ENCODE peak calls at places on chromosomes 6 and 20, in six cellular contexts. One of them, this sample, is unnamed.

GRCh38 chr6:72421387-72421786 is 200.5 kb upstream of the KCNQ5 start:
- DNase-seq in hypothalamus: no peak
- DNase-seq in GM19239: no peak
- DNase-seq in dermis blood vessel endothelial cell: no peak
- DNase-seq in stimulated activated CD4-positive, alpha-beta T cell treated with anti-CD3 and anti-CD28 coated beads, TNF-alpha, amount 100 ng/mL, for 4 hours: no peak
- DNase-seq in skeletal muscle cell: no peak
- DNase-seq in this sample: no peak

GRCh38 chr6:6469074-6469473 is 119.4 kb upstream of the LY86 start:
- DNase-seq in hypothalamus: no peak
- DNase-seq in GM19239: no peak
- DNase-seq in dermis blood vessel endothelial cell: no peak
- DNase-seq in stimulated activated CD4-positive, alpha-beta T cell treated with anti-CD3 and anti-CD28 coated beads, TNF-alpha, amount 100 ng/mL, for 4 hours: no peak
- DNase-seq in skeletal muscle cell: no peak
- DNase-seq in this sample: no peak

GRCh38 chr6:37761872-37762271 is 57.7 kb upstream of the ZFAND3 start:
- DNase-seq in hypothalamus: no peak
- DNase-seq in GM19239: no peak
- DNase-seq in dermis blood vessel endothelial cell: no peak
- DNase-seq in stimulated activated CD4-positive, alpha-beta T cell treated with anti-CD3 and anti-CD28 coated beads, TNF-alpha, amount 100 ng/mL, for 4 hours: no peak
- DNase-seq in skeletal muscle cell: no peak
- DNase-seq in this sample: no peak

GRCh38 chr6:138182939-138183791 is 21.4 kb downstream of the ARFGEF3 start:
- DNase-seq in hypothalamus: peak
- DNase-seq in GM19239: no peak
- DNase-seq in dermis blood vessel endothelial cell: no peak
- DNase-seq in stimulated activated CD4-positive, alpha-beta T cell treated with anti-CD3 and anti-CD28 coated beads, TNF-alpha, amount 100 ng/mL, for 4 hours: no peak
- DNase-seq in skeletal muscle cell: no peak
- DNase-seq in this sample: peak

GRCh38 chr20:51747182-51747911 is 20.8 kb downstream of the ATP9A start:
- DNase-seq in hypothalamus: no peak
- DNase-seq in GM19239: no peak
- DNase-seq in dermis blood vessel endothelial cell: no peak
- DNase-seq in stimulated activated CD4-positive, alpha-beta T cell treated with anti-CD3 and anti-CD28 coated beads, TNF-alpha, amount 100 ng/mL, for 4 hours: no peak
- DNase-seq in skeletal muscle cell: no peak
- DNase-seq in this sample: no peak

GRCh38 chr6:107124934-107125348 is 9.6 kb upstream of the BEND3 start:
- DNase-seq in hypothalamus: no peak
- DNase-seq in GM19239: no peak
- DNase-seq in dermis blood vessel endothelial cell: no peak
- DNase-seq in stimulated activated CD4-positive, alpha-beta T cell treated with anti-CD3 and anti-CD28 coated beads, TNF-alpha, amount 100 ng/mL, for 4 hours: no peak
- DNase-seq in skeletal muscle cell: no peak
- DNase-seq in this sample: no peak

GRCh38 chr6:31639449-31639861 is 13.0 kb downstream of the BAG6 start:
- DNase-seq in hypothalamus: no peak
- DNase-seq in GM19239: no peak
- DNase-seq in dermis blood vessel endothelial cell: peak
- DNase-seq in stimulated activated CD4-positive, alpha-beta T cell treated with anti-CD3 and anti-CD28 coated beads, TNF-alpha, amount 100 ng/mL, for 4 hours: no peak
- DNase-seq in skeletal muscle cell: no peak
- DNase-seq in this sample: no peak

GRCh38 chr6:141587482-141588266 is 545.1 kb upstream of the GJE1 start:
- DNase-seq in hypothalamus: no peak
- DNase-seq in GM19239: no peak
- DNase-seq in dermis blood vessel endothelial cell: no peak
- DNase-seq in stimulated activated CD4-positive, alpha-beta T cell treated with anti-CD3 and anti-CD28 coated beads, TNF-alpha, amount 100 ng/mL, for 4 hours: no peak
- DNase-seq in skeletal muscle cell: no peak
- DNase-seq in this sample: no peak

GRCh38 chr6:6195080-6195479 is 125.4 kb downstream of the F13A1 start:
- DNase-seq in hypothalamus: no peak
- DNase-seq in GM19239: no peak
- DNase-seq in dermis blood vessel endothelial cell: no peak
- DNase-seq in stimulated activated CD4-positive, alpha-beta T cell treated with anti-CD3 and anti-CD28 coated beads, TNF-alpha, amount 100 ng/mL, for 4 hours: no peak
- DNase-seq in skeletal muscle cell: no peak
- DNase-seq in this sample: no peak

GRCh38 chr6:6293317-6293716 is 27.1 kb downstream of the F13A1 start:
- DNase-seq in hypothalamus: no peak
- DNase-seq in GM19239: no peak
- DNase-seq in dermis blood vessel endothelial cell: no peak
- DNase-seq in stimulated activated CD4-positive, alpha-beta T cell treated with anti-CD3 and anti-CD28 coated beads, TNF-alpha, amount 100 ng/mL, for 4 hours: no peak
- DNase-seq in skeletal muscle cell: no peak
- DNase-seq in this sample: no peak

GRCh38 chr6:96212076-96212475 is 196.3 kb downstream of the FUT9 start:
- DNase-seq in hypothalamus: no peak
- DNase-seq in GM19239: no peak
- DNase-seq in dermis blood vessel endothelial cell: no peak
- DNase-seq in stimulated activated CD4-positive, alpha-beta T cell treated with anti-CD3 and anti-CD28 coated beads, TNF-alpha, amount 100 ng/mL, for 4 hours: no peak
- DNase-seq in skeletal muscle cell: no peak
- DNase-seq in this sample: no peak

GRCh38 chr20:17966432-17967312 is 1.9 kb downstream of the SNX5 start:
- DNase-seq in hypothalamus: no peak
- DNase-seq in GM19239: no peak
- DNase-seq in dermis blood vessel endothelial cell: peak
- DNase-seq in stimulated activated CD4-positive, alpha-beta T cell treated with anti-CD3 and anti-CD28 coated beads, TNF-alpha, amount 100 ng/mL, for 4 hours: no peak
- DNase-seq in skeletal muscle cell: no peak
- DNase-seq in this sample: no peak

GRCh38 chr6:12873706-12874105 is 157.1 kb downstream of the PHACTR1 start:
- DNase-seq in hypothalamus: no peak
- DNase-seq in GM19239: no peak
- DNase-seq in dermis blood vessel endothelial cell: no peak
- DNase-seq in stimulated activated CD4-positive, alpha-beta T cell treated with anti-CD3 and anti-CD28 coated beads, TNF-alpha, amount 100 ng/mL, for 4 hours: no peak
- DNase-seq in skeletal muscle cell: peak
- DNase-seq in this sample: no peak

GRCh38 chr6:157615411-157615763 is 207.7 kb upstream of the SNX9 start:
- DNase-seq in hypothalamus: no peak
- DNase-seq in GM19239: no peak
- DNase-seq in dermis blood vessel endothelial cell: peak
- DNase-seq in stimulated activated CD4-positive, alpha-beta T cell treated with anti-CD3 and anti-CD28 coated beads, TNF-alpha, amount 100 ng/mL, for 4 hours: no peak
- DNase-seq in skeletal muscle cell: no peak
- DNase-seq in this sample: no peak

GRCh38 chr6:117781550-117781949 is 106.3 kb downstream of the NUS1 start:
- DNase-seq in hypothalamus: no peak
- DNase-seq in GM19239: no peak
- DNase-seq in dermis blood vessel endothelial cell: no peak
- DNase-seq in stimulated activated CD4-positive, alpha-beta T cell treated with anti-CD3 and anti-CD28 coated beads, TNF-alpha, amount 100 ng/mL, for 4 hours: no peak
- DNase-seq in skeletal muscle cell: no peak
- DNase-seq in this sample: no peak

GRCh38 chr6:167570460-167571400 is 245.8 kb downstream of the TTLL2 start:
- DNase-seq in hypothalamus: no peak
- DNase-seq in GM19239: no peak
- DNase-seq in dermis blood vessel endothelial cell: no peak
- DNase-seq in stimulated activated CD4-positive, alpha-beta T cell treated with anti-CD3 and anti-CD28 coated beads, TNF-alpha, amount 100 ng/mL, for 4 hours: no peak
- DNase-seq in skeletal muscle cell: no peak
- DNase-seq in this sample: no peak

GRCh38 chr6:125268765-125269164 is 33.0 kb downstream of the HDDC2 start:
- DNase-seq in hypothalamus: no peak
- DNase-seq in GM19239: no peak
- DNase-seq in dermis blood vessel endothelial cell: no peak
- DNase-seq in stimulated activated CD4-positive, alpha-beta T cell treated with anti-CD3 and anti-CD28 coated beads, TNF-alpha, amount 100 ng/mL, for 4 hours: no peak
- DNase-seq in skeletal muscle cell: no peak
- DNase-seq in this sample: no peak

GRCh38 chr6:11050735-11051134 is 6.6 kb upstream of the ELOVL2 start:
- DNase-seq in hypothalamus: no peak
- DNase-seq in GM19239: no peak
- DNase-seq in dermis blood vessel endothelial cell: peak
- DNase-seq in stimulated activated CD4-positive, alpha-beta T cell treated with anti-CD3 and anti-CD28 coated beads, TNF-alpha, amount 100 ng/mL, for 4 hours: no peak
- DNase-seq in skeletal muscle cell: no peak
- DNase-seq in this sample: no peak

GRCh38 chr20:43761396-43762340 is 34.9 kb upstream of the GTSF1L start:
- DNase-seq in hypothalamus: no peak
- DNase-seq in GM19239: no peak
- DNase-seq in dermis blood vessel endothelial cell: peak
- DNase-seq in stimulated activated CD4-positive, alpha-beta T cell treated with anti-CD3 and anti-CD28 coated beads, TNF-alpha, amount 100 ng/mL, for 4 hours: no peak
- DNase-seq in skeletal muscle cell: no peak
- DNase-seq in this sample: no peak

GRCh38 chr6:130503146-130503545 is 137.3 kb downstream of the TMEM200A start:
- DNase-seq in hypothalamus: no peak
- DNase-seq in GM19239: no peak
- DNase-seq in dermis blood vessel endothelial cell: no peak
- DNase-seq in stimulated activated CD4-positive, alpha-beta T cell treated with anti-CD3 and anti-CD28 coated beads, TNF-alpha, amount 100 ng/mL, for 4 hours: no peak
- DNase-seq in skeletal muscle cell: peak
- DNase-seq in this sample: no peak

GRCh38 chr6:117237561-117237960 is 27.8 kb upstream of the VGLL2 start:
- DNase-seq in hypothalamus: no peak
- DNase-seq in GM19239: no peak
- DNase-seq in dermis blood vessel endothelial cell: no peak
- DNase-seq in stimulated activated CD4-positive, alpha-beta T cell treated with anti-CD3 and anti-CD28 coated beads, TNF-alpha, amount 100 ng/mL, for 4 hours: no peak
- DNase-seq in skeletal muscle cell: no peak
- DNase-seq in this sample: no peak

GRCh38 chr6:87914637-87915395 is 132.8 kb upstream of the SPACA1 start:
- DNase-seq in hypothalamus: no peak
- DNase-seq in GM19239: no peak
- DNase-seq in dermis blood vessel endothelial cell: no peak
- DNase-seq in stimulated activated CD4-positive, alpha-beta T cell treated with anti-CD3 and anti-CD28 coated beads, TNF-alpha, amount 100 ng/mL, for 4 hours: no peak
- DNase-seq in skeletal muscle cell: no peak
- DNase-seq in this sample: no peak

GRCh38 chr6:85416049-85416448 is 33.8 kb upstream of the NT5E start:
- DNase-seq in hypothalamus: no peak
- DNase-seq in GM19239: no peak
- DNase-seq in dermis blood vessel endothelial cell: no peak
- DNase-seq in stimulated activated CD4-positive, alpha-beta T cell treated with anti-CD3 and anti-CD28 coated beads, TNF-alpha, amount 100 ng/mL, for 4 hours: no peak
- DNase-seq in skeletal muscle cell: peak
- DNase-seq in this sample: no peak